ENCODE peak calls at places on chromosomes 2 and 18, in five cellular contexts. One of them, this sample, is unnamed.

GRCh38 chr2:132429351-132429750 is 12.7 kb downstream of the GPR39 start:
- DNase-seq in HepG2: no peak
- DNase-seq in GM12878: no peak
- DNase-seq in K562: no peak
- DNase-seq in H1: no peak
- DNase-seq in this sample: no peak

GRCh38 chr18:44693030-44693784 is 12.5 kb downstream of the SETBP1 start:
- DNase-seq in HepG2: no peak
- DNase-seq in GM12878: no peak
- DNase-seq in K562: no peak
- DNase-seq in H1: no peak
- DNase-seq in this sample: peak

GRCh38 chr18:12287131-12287681 is 20.8 kb upstream of the TUBB6 start:
- DNase-seq in HepG2: no peak
- DNase-seq in GM12878: no peak
- DNase-seq in K562: no peak
- DNase-seq in H1: no peak
- DNase-seq in this sample: no peak

GRCh38 chr2:156339110-156339847 is 6.8 kb upstream of the NR4A2 start:
- DNase-seq in HepG2: no peak
- DNase-seq in GM12878: no peak
- DNase-seq in K562: peak
- DNase-seq in H1: no peak
- DNase-seq in this sample: no peak

GRCh38 chr2:37388074-37388473 is 43.6 kb downstream of the QPCT start:
- DNase-seq in HepG2: no peak
- DNase-seq in GM12878: no peak
- DNase-seq in K562: no peak
- DNase-seq in H1: no peak
- DNase-seq in this sample: no peak

GRCh38 chr18:49690307-49690706 is 123.0 kb downstream of the ACAA2 start:
- DNase-seq in HepG2: no peak
- DNase-seq in GM12878: no peak
- DNase-seq in K562: no peak
- DNase-seq in H1: no peak
- DNase-seq in this sample: no peak

GRCh38 chr18:8499810-8500663 is 109.2 kb upstream of the RAB12 start:
- DNase-seq in HepG2: no peak
- DNase-seq in GM12878: no peak
- DNase-seq in K562: no peak
- DNase-seq in H1: no peak
- DNase-seq in this sample: no peak

GRCh38 chr2:48728827-48729226 is 26.7 kb downstream of the LHCGR start:
- DNase-seq in HepG2: no peak
- DNase-seq in GM12878: no peak
- DNase-seq in K562: no peak
- DNase-seq in H1: no peak
- DNase-seq in this sample: no peak

GRCh38 chr2:175730025-175730424 is 272.0 kb downstream of the LNPK start:
- DNase-seq in HepG2: peak
- DNase-seq in GM12878: no peak
- DNase-seq in K562: no peak
- DNase-seq in H1: no peak
- DNase-seq in this sample: no peak

GRCh38 chr2:52034706-52035105 is 1002.8 kb upstream of the NRXN1 start:
- DNase-seq in HepG2: no peak
- DNase-seq in GM12878: no peak
- DNase-seq in K562: no peak
- DNase-seq in H1: no peak
- DNase-seq in this sample: no peak

GRCh38 chr18:38368246-38368645 is 802.6 kb upstream of the CELF4 start:
- DNase-seq in HepG2: no peak
- DNase-seq in GM12878: no peak
- DNase-seq in K562: no peak
- DNase-seq in H1: no peak
- DNase-seq in this sample: no peak

GRCh38 chr2:56624181-56624580 is 440.4 kb downstream of the CCDC85A start:
- DNase-seq in HepG2: no peak
- DNase-seq in GM12878: no peak
- DNase-seq in K562: no peak
- DNase-seq in H1: no peak
- DNase-seq in this sample: no peak

GRCh38 chr18:21439453-21439852 is 161.1 kb downstream of the ESCO1 start:
- DNase-seq in HepG2: peak
- DNase-seq in GM12878: no peak
- DNase-seq in K562: no peak
- DNase-seq in H1: no peak
- DNase-seq in this sample: peak

GRCh38 chr2:202104286-202104870 is 31.3 kb downstream of the KIAA2012 start:
- DNase-seq in HepG2: peak
- DNase-seq in GM12878: peak
- DNase-seq in K562: peak
- DNase-seq in H1: peak
- DNase-seq in this sample: peak

GRCh38 chr2:106866636-106867035 is 19.3 kb downstream of the ST6GAL2 start:
- DNase-seq in HepG2: no peak
- DNase-seq in GM12878: no peak
- DNase-seq in K562: no peak
- DNase-seq in H1: no peak
- DNase-seq in this sample: no peak

GRCh38 chr2:202034249-202035088 is 814 bp downstream of the FZD7 start:
- DNase-seq in HepG2: no peak
- DNase-seq in GM12878: no peak
- DNase-seq in K562: peak
- DNase-seq in H1: no peak
- DNase-seq in this sample: peak

GRCh38 chr2:220104871-220105351 is 477.5 kb downstream of the SLC4A3 start:
- DNase-seq in HepG2: no peak
- DNase-seq in GM12878: no peak
- DNase-seq in K562: peak
- DNase-seq in H1: no peak
- DNase-seq in this sample: peak

GRCh38 chr2:240564191-240564570 is 4.0 kb downstream of the DUSP28 start:
- DNase-seq in HepG2: no peak
- DNase-seq in GM12878: no peak
- DNase-seq in K562: no peak
- DNase-seq in H1: no peak
- DNase-seq in this sample: no peak

GRCh38 chr18:52348209-52348608 is 8.2 kb downstream of the DCC start:
- DNase-seq in HepG2: peak
- DNase-seq in GM12878: no peak
- DNase-seq in K562: peak
- DNase-seq in H1: no peak
- DNase-seq in this sample: peak

GRCh38 chr18:67636597-67637385 is 120.3 kb upstream of the DSEL start:
- DNase-seq in HepG2: no peak
- DNase-seq in GM12878: no peak
- DNase-seq in K562: no peak
- DNase-seq in H1: no peak
- DNase-seq in this sample: no peak

GRCh38 chr2:25373269-25373981 is 31.7 kb upstream of the DNMT3A start:
- DNase-seq in HepG2: no peak
- DNase-seq in GM12878: no peak
- DNase-seq in K562: no peak
- DNase-seq in H1: no peak
- DNase-seq in this sample: no peak

GRCh38 chr2:40367652-40368051 is 84.2 kb downstream of the SLC8A1 start:
- DNase-seq in HepG2: no peak
- DNase-seq in GM12878: no peak
- DNase-seq in K562: no peak
- DNase-seq in H1: no peak
- DNase-seq in this sample: no peak

GRCh38 chr2:200944467-200945394 is 18.7 kb downstream of the ORC2 start:
- DNase-seq in HepG2: peak
- DNase-seq in GM12878: no peak
- DNase-seq in K562: peak
- DNase-seq in H1: no peak
- DNase-seq in this sample: peak

GRCh38 chr2:197251576-197251975 is 59.0 kb downstream of the ANKRD44 start:
- DNase-seq in HepG2: no peak
- DNase-seq in GM12878: no peak
- DNase-seq in K562: no peak
- DNase-seq in H1: no peak
- DNase-seq in this sample: no peak

GRCh38 chr18:8609711-8610441 is 639 bp downstream of the RAB12 start:
- DNase-seq in HepG2: no peak
- DNase-seq in GM12878: no peak
- DNase-seq in K562: peak
- DNase-seq in H1: no peak
- DNase-seq in this sample: no peak

GRCh38 chr2:16320716-16321115 is 344.9 kb downstream of the CYRIA start:
- DNase-seq in HepG2: no peak
- DNase-seq in GM12878: no peak
- DNase-seq in K562: no peak
- DNase-seq in H1: no peak
- DNase-seq in this sample: no peak
- TF ChIP-seq HDAC2 in HepG2: no peak
- TF ChIP-seq HDAC2 in GM12878: no peak
- TF ChIP-seq HDAC2 in K562: no peak
- TF ChIP-seq HDAC2 in H1: no peak
- TF ChIP-seq HDAC2 in this sample: no peak

GRCh38 chr2:63699549-63699839 is 110.7 kb downstream of the MDH1 start:
- DNase-seq in HepG2: no peak
- DNase-seq in GM12878: no peak
- DNase-seq in K562: no peak
- DNase-seq in H1: no peak
- DNase-seq in this sample: no peak

GRCh38 chr2:63701406-63701805 is 112.6 kb downstream of the MDH1 start:
- DNase-seq in HepG2: no peak
- DNase-seq in GM12878: no peak
- DNase-seq in K562: no peak
- DNase-seq in H1: no peak
- DNase-seq in this sample: no peak

GRCh38 chr2:63700276-63700675 is 111.5 kb downstream of the MDH1 start:
- DNase-seq in HepG2: no peak
- DNase-seq in GM12878: no peak
- DNase-seq in K562: no peak
- DNase-seq in H1: no peak
- DNase-seq in this sample: no peak

GRCh38 chr2:63697160-63697559 is 108.4 kb downstream of the MDH1 start:
- DNase-seq in HepG2: no peak
- DNase-seq in GM12878: no peak
- DNase-seq in K562: no peak
- DNase-seq in H1: no peak
- DNase-seq in this sample: no peak

DNA sequence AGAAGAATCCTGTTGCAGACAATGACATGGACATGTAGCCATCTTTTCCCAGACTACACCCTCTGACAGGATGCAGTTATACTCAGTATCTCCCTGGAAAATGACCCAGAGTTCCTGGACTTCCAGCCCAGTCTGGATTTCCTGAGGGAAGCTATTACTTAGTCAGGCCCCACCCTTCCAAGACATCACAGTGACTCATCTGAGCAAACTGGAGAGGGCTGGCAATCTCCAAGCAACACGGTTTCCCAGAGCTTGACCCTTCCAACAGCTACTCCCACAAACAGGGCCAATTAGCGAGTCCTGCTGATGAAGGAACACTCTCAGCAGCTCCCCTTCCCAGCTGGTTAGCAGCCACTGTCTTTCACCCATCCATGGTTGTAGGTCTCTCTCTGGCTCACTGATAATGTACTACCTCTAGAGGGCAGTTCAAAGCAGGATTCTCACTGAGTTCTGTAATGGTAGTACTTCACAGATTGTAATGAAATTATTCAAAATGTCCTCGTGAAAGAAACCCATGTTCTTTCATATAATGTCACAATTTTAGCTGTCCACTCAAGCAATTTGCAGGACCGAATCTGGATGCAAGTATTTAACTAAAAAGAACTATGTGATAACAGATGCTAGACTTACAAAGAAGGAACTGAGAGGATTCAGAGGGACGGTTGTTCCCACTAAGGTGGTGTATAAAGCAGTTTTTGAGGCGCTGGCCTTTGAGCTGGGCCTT is 110.2 kb downstream of the MDH1 start:
- DNase-seq in HepG2: peak
- DNase-seq in GM12878: no peak
- DNase-seq in K562: peak
- DNase-seq in H1: peak
- DNase-seq in this sample: peak
- TF ChIP-seq HDAC2 in HepG2: no peak
- TF ChIP-seq HDAC2 in GM12878: no peak
- TF ChIP-seq HDAC2 in K562: no peak
- TF ChIP-seq HDAC2 in H1: no peak
- TF ChIP-seq HDAC2 in this sample: no peak

GRCh38 chr2:223538920-223539440 is 63.2 kb downstream of the SCG2 start:
- DNase-seq in HepG2: no peak
- DNase-seq in GM12878: no peak
- DNase-seq in K562: no peak
- DNase-seq in H1: no peak
- DNase-seq in this sample: no peak
- TF ChIP-seq HDAC2 in HepG2: no peak
- TF ChIP-seq HDAC2 in GM12878: no peak
- TF ChIP-seq HDAC2 in K562: no peak
- TF ChIP-seq HDAC2 in H1: no peak
- TF ChIP-seq HDAC2 in this sample: no peak

GRCh38 chr2:177254433-177255226 is 9.9 kb downstream of the NFE2L2 start:
- DNase-seq in HepG2: peak
- DNase-seq in GM12878: no peak
- DNase-seq in K562: peak
- DNase-seq in H1: peak
- DNase-seq in this sample: no peak
- TF ChIP-seq HDAC2 in HepG2: no peak
- TF ChIP-seq HDAC2 in GM12878: no peak
- TF ChIP-seq HDAC2 in K562: no peak
- TF ChIP-seq HDAC2 in H1: no peak
- TF ChIP-seq HDAC2 in this sample: no peak

DNA sequence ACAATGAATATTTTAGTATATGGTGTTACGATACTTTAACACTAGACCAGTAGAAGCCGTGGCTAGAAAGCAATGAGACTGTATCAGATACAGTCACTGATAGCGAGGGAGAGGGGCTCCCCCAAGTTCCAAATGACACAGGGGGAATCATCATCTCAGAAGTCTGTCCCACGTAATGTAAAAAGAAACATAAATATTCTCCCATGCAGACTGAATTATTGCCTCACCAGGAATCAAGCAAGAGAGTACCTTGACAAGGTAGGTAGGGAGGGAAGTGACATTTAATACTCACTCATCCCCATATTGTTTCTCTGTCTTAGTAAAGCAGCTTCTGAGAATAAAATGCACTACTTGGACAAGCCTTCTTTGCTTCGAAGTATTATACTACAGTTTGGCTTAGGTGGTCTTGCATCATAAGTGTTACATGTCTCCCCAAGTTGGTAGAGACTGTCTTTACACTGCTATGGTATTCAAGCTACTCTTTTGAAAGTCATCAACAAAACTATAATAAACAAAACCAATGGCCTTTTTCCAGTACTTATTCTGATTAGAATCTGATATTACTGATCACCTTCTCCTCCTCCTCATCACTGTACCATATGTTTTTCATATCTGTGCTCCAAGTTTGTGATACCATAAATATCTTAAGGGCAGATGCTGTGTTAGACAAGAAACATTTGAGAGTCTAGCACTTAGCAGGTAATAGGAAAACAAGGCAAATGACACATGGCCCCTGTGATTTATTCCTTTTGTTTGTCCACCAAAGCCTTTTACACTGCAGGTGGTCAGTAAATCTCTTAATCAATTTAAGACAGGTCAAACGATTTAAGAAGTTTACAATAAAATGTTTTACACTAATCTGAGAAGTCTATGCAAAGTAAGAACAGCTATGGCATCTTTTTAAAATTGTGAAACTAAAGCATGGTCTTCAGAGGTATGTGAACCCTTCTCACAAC is 2.7 kb downstream of the LAPTM4A start:
- DNase-seq in HepG2: no peak
- DNase-seq in GM12878: no peak
- DNase-seq in K562: no peak
- DNase-seq in H1: no peak
- DNase-seq in this sample: no peak
- TF ChIP-seq HDAC2 in HepG2: no peak
- TF ChIP-seq HDAC2 in GM12878: no peak
- TF ChIP-seq HDAC2 in K562: no peak
- TF ChIP-seq HDAC2 in H1: no peak
- TF ChIP-seq HDAC2 in this sample: no peak

This sample was measured in A549.